ENCODE peak calls at places on chromosomes 16 and 17, in seven cellular contexts. One of them, this sample, is unnamed.

GRCh38 chr17:2721603-2722002 is 10.0 kb upstream of the CLUH start:
- DNase-seq in NCI-H1417 treated with DMSO at 0.1 percent for 48 hours: no peak
- DNase-seq in right cardiac atrium: no peak
- DNase-seq in right atrium auricular region: no peak
- DNase-seq in body of pancreas: no peak
- DNase-seq in SK-MEL-5: no peak
- DNase-seq in activated effector memory CD4-positive, alpha-beta T cell treated with anti-CD3 and anti-CD28 coated beads, Interleukin-2, amount 50 U/mL, for 16 hours: no peak
- DNase-seq in this sample: no peak

GRCh38 chr17:68197091-68197996 is 50.5 kb upstream of the AMZ2 start:
- DNase-seq in activated effector memory CD4-positive, alpha-beta T cell treated with anti-CD3 and anti-CD28 coated beads, Interleukin-2, amount 50 U/mL, for 16 hours: peak
- DNase-seq in right cardiac atrium: peak
- DNase-seq in SK-MEL-5: no peak
- DNase-seq in body of pancreas: no peak
- DNase-seq in NCI-H1417 treated with DMSO at 0.1 percent for 48 hours: no peak
- DNase-seq in right atrium auricular region: no peak
- DNase-seq in this sample: no peak

GRCh38 chr16:57998484-57998883 is 2.0 kb downstream of the ZNF319 start:
- DNase-seq in body of pancreas: no peak
- DNase-seq in right atrium auricular region: no peak
- DNase-seq in SK-MEL-5: no peak
- DNase-seq in right cardiac atrium: peak
- DNase-seq in activated effector memory CD4-positive, alpha-beta T cell treated with anti-CD3 and anti-CD28 coated beads, Interleukin-2, amount 50 U/mL, for 16 hours: peak
- DNase-seq in NCI-H1417 treated with DMSO at 0.1 percent for 48 hours: no peak
- DNase-seq in this sample: no peak

GRCh38 chr17:14321476-14321949 is 20.6 kb downstream of the HS3ST3B1 start:
- DNase-seq in right cardiac atrium: no peak
- DNase-seq in body of pancreas: no peak
- DNase-seq in right atrium auricular region: no peak
- DNase-seq in SK-MEL-5: no peak
- DNase-seq in activated effector memory CD4-positive, alpha-beta T cell treated with anti-CD3 and anti-CD28 coated beads, Interleukin-2, amount 50 U/mL, for 16 hours: peak
- DNase-seq in NCI-H1417 treated with DMSO at 0.1 percent for 48 hours: no peak
- DNase-seq in this sample: no peak

GRCh38 chr17:16962804-16963203 is 9.1 kb downstream of the TNFRSF13B start:
- DNase-seq in right atrium auricular region: no peak
- DNase-seq in right cardiac atrium: no peak
- DNase-seq in SK-MEL-5: peak
- DNase-seq in activated effector memory CD4-positive, alpha-beta T cell treated with anti-CD3 and anti-CD28 coated beads, Interleukin-2, amount 50 U/mL, for 16 hours: no peak
- DNase-seq in NCI-H1417 treated with DMSO at 0.1 percent for 48 hours: no peak
- DNase-seq in body of pancreas: no peak
- DNase-seq in this sample: no peak

GRCh38 chr17:16442594-16443389 is 27.4 kb downstream of the TRPV2 start:
- DNase-seq in body of pancreas: no peak
- DNase-seq in right atrium auricular region: no peak
- DNase-seq in right cardiac atrium: no peak
- DNase-seq in activated effector memory CD4-positive, alpha-beta T cell treated with anti-CD3 and anti-CD28 coated beads, Interleukin-2, amount 50 U/mL, for 16 hours: no peak
- DNase-seq in NCI-H1417 treated with DMSO at 0.1 percent for 48 hours: no peak
- DNase-seq in SK-MEL-5: no peak
- DNase-seq in this sample: no peak

GRCh38 chr17:5592382-5592781 is 8.1 kb upstream of the NLRP1 start:
- DNase-seq in NCI-H1417 treated with DMSO at 0.1 percent for 48 hours: peak
- DNase-seq in activated effector memory CD4-positive, alpha-beta T cell treated with anti-CD3 and anti-CD28 coated beads, Interleukin-2, amount 50 U/mL, for 16 hours: no peak
- DNase-seq in body of pancreas: no peak
- DNase-seq in right cardiac atrium: no peak
- DNase-seq in SK-MEL-5: peak
- DNase-seq in right atrium auricular region: no peak
- DNase-seq in this sample: peak

GRCh38 chr16:54447606-54448440 is 161.2 kb upstream of the IRX3 start:
- DNase-seq in right atrium auricular region: peak
- DNase-seq in body of pancreas: no peak
- DNase-seq in right cardiac atrium: no peak
- DNase-seq in NCI-H1417 treated with DMSO at 0.1 percent for 48 hours: no peak
- DNase-seq in SK-MEL-5: no peak
- DNase-seq in activated effector memory CD4-positive, alpha-beta T cell treated with anti-CD3 and anti-CD28 coated beads, Interleukin-2, amount 50 U/mL, for 16 hours: no peak
- DNase-seq in this sample: no peak